ENCODE peak calls at places on chromosome 12, in ten cellular contexts. R is breast epithelium, Z is endodermal cell, F is bronchial epithelial cell, I is left lung, C is choroid plexus epithelial cell, G is AG04450, O is AG04449, Q is Calu3, H is cardiac fibroblast. K is an unnamed sample.

GRCh38 chr12:120167529-120168095 is 26.9 kb downstream of the GCN1 start:
- DNase-seq in R (no peak), Z (no peak), F (no peak), I (no peak), C (no peak), G (no peak), O (no peak), Q (no peak), H (no peak), K (no peak)

GRCh38 chr12:111056618-111057521 is 136.5 kb upstream of the MYL2 start:
- DNase-seq in R (no peak), Z (peak; percentile 64), F (peak; percentile 46), I (no peak), C (no peak), G (no peak), O (no peak), Q (no peak), H (no peak), K (no peak)

GRCh38 chr12:5780536-5780935 is 164.5 kb downstream of the ANO2 start:
- DNase-seq in R (no peak), Z (peak; percentile 19), F (no peak), I (no peak), C (no peak), G (no peak), O (no peak), Q (no peak), H (no peak), K (peak; percentile 29)

GRCh38 chr12:25710149-25710548 is 157.1 kb upstream of the LMNTD1 start:
- DNase-seq in R (no peak), Z (no peak), F (no peak), I (no peak), C (no peak), G (no peak), O (no peak), Q (no peak), H (no peak), K (no peak)

GRCh38 chr12:106197906-106198623 is 49.8 kb downstream of the CKAP4 start:
- DNase-seq in R (no peak), Z (peak; percentile 29), F (peak; percentile 19), I (no peak), C (no peak), G (no peak), O (no peak), Q (no peak), H (peak; percentile 39), K (no peak)

GRCh38 chr12:62163368-62163767 is 96.8 kb upstream of the USP15 start:
- DNase-seq in R (no peak), Z (no peak), F (no peak), I (no peak), C (no peak), G (no peak), O (no peak), Q (no peak), H (no peak), K (no peak)

GRCh38 chr12:124422570-124423523 is 128.0 kb downstream of the RFLNA start:
- DNase-seq in R (peak; percentile 88), Z (peak; percentile 60), F (peak; percentile 83), I (peak; percentile 91), C (peak; percentile 87), G (peak; percentile 84), O (peak; percentile 63), Q (peak; percentile 85), H (peak; percentile 93), K (no peak)

GRCh38 chr12:95611676-95612309 is 60.5 kb upstream of the USP44 start:
- DNase-seq in R (no peak), Z (no peak), F (peak; percentile 76), I (no peak), C (no peak), G (no peak), O (no peak), Q (peak; percentile 29), H (peak; percentile 32), K (no peak)

GRCh38 chr12:6569312-6569711 is 1.2 kb upstream of the NOP2 start:
- DNase-seq in R (no peak), Z (no peak), F (no peak), I (no peak), C (no peak), G (no peak), O (no peak), Q (no peak), H (no peak), K (no peak)

GRCh38 chr12:78086553-78087362 is 256.1 kb downstream of the NAV3 start:
- DNase-seq in R (no peak), Z (no peak), F (no peak), I (no peak), C (peak; percentile 41), G (no peak), O (no peak), Q (no peak), H (no peak), K (no peak)

GRCh38 chr12:68264175-68264863 is 10.9 kb upstream of the IL22 start:
- DNase-seq in R (no peak), Z (no peak), F (no peak), I (no peak), C (peak; percentile 78), G (no peak), O (no peak), Q (no peak), H (peak; percentile 84), K (no peak)

GRCh38 chr12:109723311-109723791 is 9.7 kb downstream of the FAM222A start:
- DNase-seq in R (peak; percentile 73), Z (no peak), F (no peak), I (peak; percentile 67), C (no peak), G (no peak), O (no peak), Q (no peak), H (no peak), K (no peak)

DNA sequence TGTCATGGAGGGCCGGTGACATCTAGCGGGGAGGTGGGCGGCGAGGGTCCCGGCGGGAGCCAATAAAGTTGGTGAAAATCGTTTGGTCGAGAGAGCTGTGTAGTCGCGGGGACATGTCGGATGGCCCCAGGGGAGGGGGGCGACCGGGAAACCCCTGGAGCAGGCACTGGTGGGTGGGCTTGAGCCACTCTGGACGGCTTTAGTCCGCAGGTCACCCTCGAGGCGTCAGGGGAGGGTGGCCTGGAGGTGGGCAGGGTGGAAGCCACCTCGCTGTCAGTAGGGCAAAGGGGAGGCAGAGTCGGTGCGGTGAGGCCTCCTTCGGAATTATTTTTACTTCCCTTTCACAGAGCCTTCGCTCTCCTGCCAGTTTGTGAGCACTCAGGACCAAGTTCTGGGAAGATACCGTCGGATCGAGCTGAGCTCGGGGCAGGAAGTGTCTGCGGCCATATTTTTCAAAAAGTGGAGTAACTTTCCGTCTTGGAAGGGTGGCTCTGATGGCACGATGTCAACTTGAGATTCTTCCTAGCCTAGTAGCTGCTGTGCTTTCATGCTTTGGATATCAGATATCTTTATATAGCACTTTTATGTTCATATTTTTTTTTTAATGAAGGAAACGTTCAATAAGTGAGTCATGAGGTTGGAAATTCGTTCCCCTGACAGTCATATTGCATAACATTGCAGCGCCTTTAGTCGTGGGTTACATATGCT is 28.2 kb downstream of the WBP11 start:
- DNase-seq in R (peak; percentile 39), Z (no peak), F (peak; percentile 76), I (peak; percentile 83), C (peak; percentile 65), G (no peak), O (no peak), Q (peak; percentile 50), H (peak; percentile 86), K (peak; percentile 52)
- TF ChIP-seq CTCF in R (no peak), Z (no peak), F (no peak), I (no peak), C (no peak), G (no peak), O (no peak), Q (no peak), H (no peak), K (no peak)

DNA sequence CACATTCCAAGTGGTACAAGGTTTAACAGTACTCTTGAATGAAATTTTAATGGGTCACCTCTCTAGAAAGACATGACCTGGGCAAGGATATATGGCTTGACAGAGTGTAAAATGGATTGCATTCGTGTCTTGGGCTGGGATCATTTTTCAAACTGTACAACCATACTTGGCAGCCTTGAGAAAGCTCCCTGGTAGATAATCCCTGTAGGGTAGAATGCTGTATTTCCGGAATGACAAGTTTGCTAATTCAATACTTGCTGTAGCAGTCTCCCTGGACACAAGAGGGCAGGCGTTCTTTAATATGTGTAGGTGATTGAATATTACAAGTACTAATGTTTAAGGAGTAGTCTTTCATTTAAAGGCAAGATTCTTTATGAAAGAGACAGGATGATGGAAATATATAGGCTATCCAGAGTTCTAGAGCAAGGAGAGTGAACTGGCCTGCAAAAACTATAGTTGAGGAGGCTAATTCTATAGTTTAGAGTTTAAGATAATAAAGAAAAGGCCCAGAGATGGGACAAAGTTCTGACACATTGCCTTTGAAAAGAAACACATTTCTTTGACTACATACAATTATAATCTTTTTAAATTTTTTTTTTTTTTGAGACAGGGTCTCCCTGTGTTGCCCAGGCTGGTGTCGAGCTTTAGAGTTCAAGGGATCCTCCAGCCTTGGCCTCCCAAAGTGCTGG is 53.4 kb downstream of the PLBD1 start:
- DNase-seq in R (peak; percentile 72), Z (peak; percentile 66), F (peak; percentile 96), I (no peak), C (peak; percentile 54), G (no peak), O (no peak), Q (peak; percentile 72), H (peak; percentile 50), K (no peak)
- TF ChIP-seq CTCF in R (peak; percentile 65), Z (peak; percentile 77), F (peak; percentile 50), I (peak; percentile 27), C (peak; percentile 48), G (peak; percentile 36), O (no peak), Q (peak; percentile 64), H (peak; percentile 28), K (no peak)

GRCh38 chr12:101407054-101407437 is 526 bp downstream of the ARL1 start:
- DNase-seq in R (no peak), Z (no peak), F (peak; percentile 42), I (no peak), C (peak; percentile 54), G (peak; percentile 6), O (no peak), Q (no peak), H (no peak), K (peak; percentile 19)

GRCh38 chr12:101407438-101408345 is at the start of gene ARL1:
- DNase-seq in R (peak; percentile 70), Z (peak; percentile 95), F (peak; percentile 72), I (peak; percentile 95), C (peak; percentile 93), G (peak; percentile 73), O (peak; percentile 45), Q (peak; percentile 91), H (peak; percentile 94), K (peak; percentile 75)
- TF ChIP-seq CTCF in R (no peak), Z (no peak), F (no peak), I (no peak), C (no peak), G (no peak), O (no peak), Q (no peak), H (no peak), K (no peak)

DNA sequence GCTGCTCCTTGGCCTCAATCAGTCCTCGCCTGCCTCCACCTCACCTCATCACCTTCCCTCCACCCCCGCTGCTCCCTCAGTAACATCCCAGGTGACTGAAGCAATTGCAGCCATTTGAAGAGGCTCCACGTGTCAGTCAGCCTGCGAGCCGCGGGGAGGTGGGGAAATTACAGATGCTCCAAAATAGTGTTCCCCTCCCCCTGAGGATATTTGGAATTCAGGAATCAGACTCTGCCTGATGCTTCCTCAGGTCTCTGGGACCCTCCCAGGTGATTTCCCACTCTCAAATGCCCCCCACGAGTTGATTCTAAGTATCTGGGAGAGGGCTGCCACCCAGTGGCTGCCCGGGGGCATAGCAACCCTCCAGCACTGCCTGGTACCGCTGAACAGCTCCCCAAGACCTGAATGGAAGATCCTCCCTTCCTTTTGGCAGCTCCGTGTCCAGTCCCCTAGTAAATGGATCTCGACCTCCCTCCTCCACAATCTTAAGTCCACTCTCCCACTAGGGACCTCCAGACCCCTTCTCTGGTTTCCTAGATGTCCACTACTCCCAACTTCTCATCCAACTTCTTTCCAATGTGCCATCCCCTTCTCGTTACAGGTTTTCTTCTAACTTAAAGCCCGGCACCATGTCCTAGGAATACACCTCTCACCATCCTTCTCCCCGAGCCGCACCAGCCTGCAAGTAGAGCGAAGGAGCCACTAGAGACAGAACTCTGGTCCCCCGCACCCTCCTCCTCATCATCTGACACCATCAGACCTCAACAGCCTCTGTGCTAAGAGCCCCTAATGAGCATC is 1.4 kb upstream of the ASIC1 start:
- DNase-seq in R (peak; percentile 26), Z (peak; percentile 92), F (peak; percentile 59), I (peak; percentile 80), C (peak; percentile 66), G (no peak), O (no peak), Q (peak; percentile 49), H (peak; percentile 54), K (no peak)
- TF ChIP-seq CTCF in R (peak; percentile 79), Z (peak; percentile 99), F (peak; percentile 95), I (peak; percentile 97), C (peak; percentile 99), G (peak; percentile 99), O (peak; percentile 88), Q (peak; percentile 89), H (peak; percentile 99), K (peak; percentile 74)

K was measured in mesothelial cell of epicardium.